ENCODE peak calls at places on chromosomes 3 and 15, in seven cellular contexts. P is ACHN; C is NCI-H2171 treated with DMSO at 0.1 percent for 48 hours; J is activated CD4-positive, CD25-positive, alpha-beta regulatory T cell; V is T-helper 1 cell; X is C1 segment of cervical spinal cord; A is keratinocyte. T is an unnamed sample.

GRCh38 chr15:49901867-49902775 is 216.9 kb downstream of the ATP8B4 start:
- DNase-seq in J (no peak), A (no peak), C (no peak), X (no peak), V (no peak), P (no peak), T (no peak)

GRCh38 chr3:39291903-39292329 is 12.1 kb upstream of the CX3CR1 start:
- DNase-seq in P (peak), X (peak), J (peak), C (peak), A (no peak), V (peak), T (peak)

GRCh38 chr15:60096157-60096556 is 92.0 kb downstream of the FOXB1 start:
- DNase-seq in J (no peak), V (no peak), X (no peak), P (no peak), C (no peak), A (no peak), T (no peak)

GRCh38 chr3:148631124-148631903 is 66.4 kb upstream of the AGTR1 start:
- DNase-seq in X (no peak), V (no peak), C (no peak), A (no peak), J (no peak), P (no peak), T (peak)

GRCh38 chr15:64166104-64166890 is 3.5 kb upstream of the PPIB start:
- DNase-seq in X (no peak), V (no peak), A (no peak), C (no peak), J (no peak), P (no peak), T (no peak)

GRCh38 chr3:69085543-69086132 is 901 bp downstream of the ARL6IP5 start:
- DNase-seq in C (no peak), P (peak), X (peak), J (no peak), A (no peak), V (peak), T (no peak)

GRCh38 chr15:53126144-53126543 is 336.0 kb upstream of the ONECUT1 start:
- DNase-seq in A (no peak), P (no peak), C (no peak), V (no peak), J (no peak), X (no peak), T (no peak)

GRCh38 chr3:151434151-151434890 is 26.5 kb downstream of the IGSF10 start:
- DNase-seq in P (peak), X (no peak), C (no peak), J (no peak), A (peak), V (no peak), T (peak)

GRCh38 chr15:25838871-25839195 is 24.3 kb downstream of the ATP10A start:
- DNase-seq in A (no peak), V (no peak), P (no peak), X (no peak), C (no peak), J (no peak), T (no peak)

GRCh38 chr3:125406070-125406469 is 30.9 kb upstream of the ZNF148 start:
- DNase-seq in J (no peak), X (no peak), V (no peak), A (no peak), P (no peak), C (no peak), T (no peak)

GRCh38 chr3:117526485-117527079 is 817.0 kb downstream of the TUSC7 start:
- DNase-seq in A (no peak), X (no peak), J (no peak), V (no peak), C (no peak), P (peak), T (no peak)

GRCh38 chr3:5339967-5340535 is 152.5 kb downstream of the EDEM1 start:
- DNase-seq in C (no peak), V (no peak), J (no peak), A (no peak), P (no peak), X (no peak), T (no peak)

GRCh38 chr15:70094690-70095311 is 2.9 kb downstream of the TLE3 start:
- DNase-seq in X (peak), J (no peak), P (no peak), C (no peak), V (no peak), A (no peak), T (no peak)

GRCh38 chr15:101014276-101014675 is 95.1 kb downstream of the LRRK1 start:
- DNase-seq in P (no peak), V (no peak), A (no peak), J (no peak), X (no peak), C (no peak), T (no peak)

GRCh38 chr15:68992696-68993095 is 21.8 kb upstream of the NOX5 start:
- DNase-seq in V (no peak), X (no peak), P (no peak), A (no peak), C (no peak), J (no peak), T (no peak)

GRCh38 chr3:50147861-50148260 is 7.3 kb upstream of the SEMA3F start:
- DNase-seq in J (no peak), P (no peak), V (no peak), C (no peak), X (no peak), A (no peak), T (no peak)

GRCh38 chr15:41258706-41259471 is 27.8 kb downstream of the CHP1 start:
- DNase-seq in C (no peak), X (no peak), A (no peak), P (no peak), J (no peak), V (no peak), T (peak)

GRCh38 chr15:98657721-98658120 is 9.4 kb downstream of the IGF1R start:
- DNase-seq in P (no peak), X (no peak), C (no peak), A (no peak), V (no peak), J (no peak), T (no peak)

GRCh38 chr3:38450853-38451252 is 2.8 kb upstream of the ACVR2B start:
- DNase-seq in C (no peak), X (no peak), V (no peak), P (no peak), A (no peak), J (no peak), T (no peak)

GRCh38 chr3:113496924-113497323 is 18.0 kb downstream of the SPICE1 start:
- DNase-seq in C (no peak), P (no peak), X (no peak), V (no peak), J (no peak), A (no peak), T (no peak)

GRCh38 chr3:107106316-107106715 is 270.9 kb upstream of the CCDC54 start:
- DNase-seq in C (no peak), V (no peak), A (no peak), J (no peak), P (peak), X (no peak), T (peak)